ENCODE peak calls at places on chromosomes 4 and X, in six cellular contexts. Z, A, N, K, J and M are unnamed samples.

GRCh38 chr4:59689149-59689548 is 1511.0 kb upstream of the ADGRL3 start:
- DNase-seq in A (no peak), Z (no peak), N (no peak), K (no peak), J (no peak), M (no peak)

GRCh38 chr4:80393246-80393969 is 57.9 kb downstream of the CFAP299 start:
- DNase-seq in J (peak), K (peak), N (no peak), A (no peak), Z (no peak), M (peak)

GRCh38 chr4:189785257-189785656 is 155.4 kb upstream of the FRG1 start:
- DNase-seq in K (no peak), Z (no peak), J (no peak), A (no peak), N (no peak), M (no peak)

GRCh38 chrX:46873746-46874145 is 36.9 kb downstream of the RP2 start:
- DNase-seq in N (no peak), K (no peak), Z (no peak), J (peak), A (no peak), M (no peak)

GRCh38 chr4:150828159-150828558 is 186.9 kb downstream of the LRBA start:
- DNase-seq in J (no peak), N (no peak), A (peak), Z (no peak), K (peak), M (no peak)

GRCh38 chr4:111501946-111502345 is 643.3 kb upstream of the FAM241A start:
- DNase-seq in N (no peak), Z (no peak), J (peak), A (no peak), K (no peak), M (no peak)

GRCh38 chrX:69117876-69118526 is 47.3 kb downstream of the PJA1 start:
- DNase-seq in N (no peak), Z (no peak), K (no peak), J (no peak), A (no peak), M (no peak)

GRCh38 chr4:154822775-154823174 is 41.7 kb downstream of the RBM46 start:
- DNase-seq in Z (no peak), N (no peak), A (no peak), K (no peak), J (peak), M (peak)

GRCh38 chr4:15665738-15666365 is 10.7 kb upstream of the FBXL5 start:
- DNase-seq in N (no peak), Z (no peak), K (peak), J (peak), A (peak), M (peak)

GRCh38 chr4:124696182-124696581 is 16.4 kb downstream of the ANKRD50 start:
- DNase-seq in N (no peak), Z (no peak), K (no peak), J (no peak), A (no peak), M (no peak)

GRCh38 chr4:65597697-65598096 is 72.6 kb downstream of the EPHA5 start:
- DNase-seq in K (no peak), A (no peak), Z (no peak), N (no peak), J (no peak), M (no peak)

GRCh38 chrX:68415289-68415688 is 18.0 kb downstream of the OPHN1 start:
- DNase-seq in K (no peak), N (no peak), J (peak), A (no peak), Z (no peak), M (no peak)

GRCh38 chr4:108833041-108833440 is 70.2 kb upstream of the ETNPPL start:
- DNase-seq in A (no peak), Z (no peak), N (no peak), J (peak), K (no peak), M (no peak)

GRCh38 chr4:36385951-36386561 is 104.6 kb downstream of the DTHD1 start:
- DNase-seq in Z (no peak), J (no peak), N (no peak), A (peak), K (no peak), M (no peak)

GRCh38 chrX:17682259-17682658 is 55.0 kb upstream of the SCML1 start:
- DNase-seq in K (no peak), J (no peak), N (no peak), Z (no peak), A (no peak), M (no peak)

GRCh38 chrX:23127586-23127985 is 127.8 kb downstream of the DDX53 start:
- DNase-seq in K (no peak), Z (no peak), A (no peak), N (no peak), J (no peak), M (no peak)

GRCh38 chrX:5051831-5052491 is 1176.7 kb downstream of the NLGN4X start:
- DNase-seq in A (no peak), J (no peak), K (peak), Z (no peak), N (no peak), M (no peak)

GRCh38 chr4:168831919-168832745 is 177.9 kb downstream of the CBR4 start:
- DNase-seq in N (peak), Z (peak), J (peak), A (peak), K (peak), M (no peak)

GRCh38 chr4:167290684-167291083 is 56.4 kb upstream of the SPOCK3 start:
- DNase-seq in Z (peak), K (no peak), J (no peak), N (no peak), A (peak), M (no peak)

GRCh38 chr4:2248821-2249261 is 6.9 kb upstream of the HAUS3 start:
- DNase-seq in A (no peak), Z (peak), K (no peak), N (no peak), J (no peak), M (no peak)

GRCh38 chrX:19879742-19880378 is 7.5 kb downstream of the SH3KBP1 start:
- DNase-seq in K (no peak), J (no peak), N (no peak), A (no peak), Z (no peak), M (no peak)

GRCh38 chr4:47837582-47838294 is at the start of gene CORIN:
- DNase-seq in N (no peak), A (no peak), J (no peak), Z (no peak), K (no peak), M (no peak)
- H3K9ac ChIP-seq in N (peak), A (peak), J (peak), Z (peak), K (no peak), M (peak)

GRCh38 chr4:1109332-1109731 is 4.0 kb downstream of the RNF212 start:
- DNase-seq in Z (no peak), A (no peak), N (no peak), J (no peak), K (no peak), M (no peak)

GRCh38 chr4:1109898-1110506 is 3.4 kb downstream of the RNF212 start:
- DNase-seq in K (no peak), N (peak), Z (no peak), J (no peak), A (no peak), M (no peak)

GRCh38 chr4:1104647-1105046 is 8.7 kb downstream of the RNF212 start:
- DNase-seq in Z (no peak), K (no peak), N (no peak), A (no peak), J (no peak), M (no peak)

GRCh38 chr4:1105662-1106061 is 7.7 kb downstream of the RNF212 start:
- DNase-seq in K (no peak), J (no peak), N (no peak), A (no peak), Z (no peak), M (no peak)

GRCh38 chr4:1105067-1105466 is 8.3 kb downstream of the RNF212 start:
- DNase-seq in J (no peak), Z (no peak), A (no peak), N (no peak), K (no peak), M (no peak)
- H3K4me2 ChIP-seq in J (no peak), Z (no peak), A (no peak), N (no peak), K (no peak), M (no peak)

GRCh38 chr4:165328708-165329107 is 1.2 kb downstream of the MSMO1 start:
- DNase-seq in N (peak), A (no peak), J (no peak), Z (no peak), K (no peak), M (no peak)

GRCh38 chr4:165327211-165328100 is at the start of gene MSMO1:
- DNase-seq in Z (peak), N (peak), A (peak), J (peak), K (peak), M (no peak)

GRCh38 chr4:165326831-165327210 is 648 bp upstream of the MSMO1 start:
- DNase-seq in J (peak), A (peak), K (peak), Z (peak), N (peak), M (no peak)

GRCh38 chr4:165330071-165330470 is 2.6 kb downstream of the MSMO1 start:
- DNase-seq in N (no peak), J (no peak), Z (no peak), A (no peak), K (no peak), M (no peak)

DNA sequence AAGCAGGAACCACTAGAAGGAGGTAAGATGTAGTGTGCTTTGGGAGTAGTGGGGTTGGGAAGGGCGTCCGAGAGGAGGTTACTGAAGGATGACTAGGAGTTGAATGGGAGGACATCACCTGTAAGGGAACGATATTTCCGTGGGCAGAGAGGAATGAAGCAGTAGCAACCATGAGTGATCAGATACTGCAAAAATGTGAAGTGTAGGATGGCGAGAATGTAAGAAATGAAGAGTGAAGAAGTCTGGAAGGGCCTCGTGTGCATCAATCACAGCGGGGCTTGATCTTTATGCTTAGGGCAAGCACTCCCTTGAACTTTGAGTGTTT is 594 bp downstream of the MSMO1 start:
- DNase-seq in N (no peak), J (no peak), K (peak), Z (peak), A (no peak), M (no peak)
- H2AFZ ChIP-seq in N (no peak), J (peak), K (peak), Z (peak), A (peak), M (no peak)

DNA sequence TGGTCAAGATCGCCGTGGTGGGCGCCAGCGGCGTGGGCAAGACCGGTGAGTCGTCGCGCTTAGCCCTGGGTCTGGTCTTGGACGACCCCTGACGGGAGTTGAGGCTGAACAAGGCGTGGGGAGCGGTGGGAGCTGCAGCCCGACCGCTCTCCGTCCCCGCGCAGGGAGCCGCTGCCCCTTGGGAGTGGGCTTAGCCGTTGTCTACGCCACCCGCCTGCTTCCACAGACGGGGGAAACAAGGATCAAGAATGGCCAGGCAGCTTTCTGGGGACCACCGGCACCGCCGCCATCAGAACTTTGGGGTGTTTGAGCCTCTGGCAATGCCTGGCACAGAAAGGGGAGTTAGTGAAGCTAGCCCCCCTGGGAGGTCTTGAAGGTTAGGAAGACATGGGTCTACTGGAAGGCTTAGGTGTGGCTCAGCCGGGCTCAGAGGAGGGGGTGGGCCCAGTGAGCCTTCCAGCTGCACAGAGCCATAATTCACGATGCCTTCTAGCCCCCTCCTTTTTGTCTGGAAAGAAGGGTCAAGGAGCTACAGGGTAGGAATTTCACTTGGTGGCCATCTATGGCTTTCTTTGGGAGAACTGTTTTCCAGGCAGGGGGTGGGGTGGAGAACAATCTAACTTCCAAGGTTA is 604 bp downstream of the RASL11B start:
- DNase-seq in Z (peak), K (no peak), A (no peak), J (no peak), N (no peak), M (no peak)
- H3K9ac ChIP-seq in Z (no peak), K (peak), A (no peak), J (peak), N (no peak), M (peak)